ENCODE peak calls at places on chromosomes 6 and 20, in seven cellular contexts. N is body of pancreas, O is IMR-90, T is lower lobe of right lung, A is PC-9, C is tibial artery, X is GM12864. J is an unnamed sample.

GRCh38 chr6:8108031-8108660 is 5.8 kb upstream of the EEF1E1 start:
- DNase-seq in N (no peak), O (peak), A (peak), X (no peak), C (no peak), T (no peak), J (no peak)

GRCh38 chr6:135525550-135525949 is 28.0 kb upstream of the AHI1 start:
- DNase-seq in A (no peak), X (no peak), C (no peak), N (no peak), O (no peak), T (no peak), J (no peak)

GRCh38 chr6:31821301-31822037 is 6.1 kb upstream of the HSPA1B start:
- DNase-seq in X (no peak), N (peak), T (peak), A (peak), C (peak), O (peak), J (no peak)

GRCh38 chr20:5913166-5913565 is 37.2 kb downstream of the TRMT6 start:
- DNase-seq in T (no peak), A (no peak), X (no peak), O (no peak), N (no peak), C (no peak), J (no peak)

GRCh38 chr6:88493717-88494116 is 327.6 kb upstream of the CNR1 start:
- DNase-seq in N (no peak), T (no peak), O (no peak), A (no peak), X (no peak), C (no peak), J (no peak)

GRCh38 chr6:83960704-83961103 is 72.9 kb upstream of the MRAP2 start:
- DNase-seq in N (no peak), T (no peak), C (no peak), A (no peak), X (no peak), O (no peak), J (no peak)

GRCh38 chr6:7058250-7058923 is 49.4 kb upstream of the RREB1 start:
- DNase-seq in C (no peak), O (peak), N (peak), X (no peak), A (peak), T (peak), J (no peak)

GRCh38 chr6:30721198-30722024 is 1.3 kb downstream of the TUBB start:
- DNase-seq in C (peak), O (peak), A (peak), X (peak), N (peak), T (peak), J (no peak)

GRCh38 chr6:89610149-89610642 is 28.4 kb downstream of the LYRM2 start:
- DNase-seq in C (peak), A (peak), N (peak), T (peak), X (no peak), O (peak), J (no peak)

GRCh38 chr6:8243462-8243861 is 141.1 kb upstream of the EEF1E1 start:
- DNase-seq in C (no peak), O (peak), T (no peak), A (no peak), X (no peak), N (no peak), J (no peak)

GRCh38 chr6:137172734-137173431 is 561 bp downstream of the IL22RA2 start:
- DNase-seq in T (no peak), X (no peak), A (no peak), C (no peak), N (no peak), O (no peak), J (no peak)

GRCh38 chr6:111727041-111727440 is 121.4 kb upstream of the TRAF3IP2 start:
- DNase-seq in C (no peak), O (peak), A (no peak), N (no peak), X (no peak), T (no peak), J (no peak)

GRCh38 chr20:57006411-57007170 is 259.9 kb downstream of the BMP7 start:
- DNase-seq in O (no peak), C (no peak), X (no peak), T (no peak), A (no peak), N (no peak), J (peak)

GRCh38 chr6:6749791-6750434 is 161.4 kb downstream of the LY86 start:
- DNase-seq in X (no peak), A (peak), T (peak), C (peak), O (peak), N (no peak), J (peak)

GRCh38 chr6:30544666-30545272 is 11.5 kb downstream of the GNL1 start:
- DNase-seq in X (no peak), C (no peak), T (no peak), N (no peak), O (peak), A (no peak), J (no peak)

GRCh38 chr20:62991196-62991807 is 15.5 kb downstream of the BHLHE23 start:
- DNase-seq in A (no peak), N (no peak), O (no peak), X (no peak), C (no peak), T (no peak), J (no peak)

GRCh38 chr6:62764841-62765240 is 446.4 kb upstream of the FKBP1C start:
- DNase-seq in X (no peak), T (no peak), O (no peak), A (no peak), N (no peak), C (no peak), J (no peak)

GRCh38 chr6:19502301-19502700 is 334.9 kb upstream of the ID4 start:
- DNase-seq in N (no peak), O (no peak), T (no peak), X (no peak), A (no peak), C (no peak), J (no peak)

GRCh38 chr6:106134906-106135634 is 48.9 kb downstream of the PRDM1 start:
- DNase-seq in C (no peak), X (no peak), O (no peak), A (peak), T (no peak), N (no peak), J (no peak)

GRCh38 chr20:51423810-51424209 is 118.7 kb downstream of the NFATC2 start:
- DNase-seq in T (no peak), C (no peak), O (no peak), X (no peak), N (no peak), A (peak), J (no peak)

GRCh38 chr20:38286586-38287502 is 17.1 kb upstream of the BPI start:
- DNase-seq in C (no peak), X (no peak), A (no peak), O (no peak), T (no peak), N (no peak), J (no peak)

GRCh38 chr20:1688886-1689538 is 31.4 kb upstream of the SIRPG start:
- DNase-seq in C (no peak), T (no peak), X (no peak), O (no peak), N (no peak), A (no peak), J (no peak)

GRCh38 chr6:25476126-25476525 is 175.9 kb upstream of the SCGN start:
- DNase-seq in A (no peak), N (no peak), C (no peak), T (no peak), O (peak), X (no peak), J (no peak)

GRCh38 chr20:45588800-45589199 is 9.7 kb upstream of the WFDC8 start:
- DNase-seq in T (no peak), A (no peak), X (no peak), C (no peak), N (no peak), O (no peak), J (no peak)

GRCh38 chr20:51542033-51542893 is at the start of gene NFATC2:
- DNase-seq in O (no peak), A (peak), T (peak), X (no peak), N (peak), C (no peak), J (no peak)

GRCh38 chr6:52937908-52938307 is 28.4 kb upstream of the GSTA3 start:
- DNase-seq in O (no peak), N (no peak), X (no peak), C (no peak), T (no peak), A (no peak), J (no peak)

GRCh38 chr6:62775427-62776022 is 435.7 kb upstream of the FKBP1C start:
- DNase-seq in C (no peak), N (no peak), X (no peak), A (no peak), T (no peak), O (no peak), J (peak)

GRCh38 chr6:43242908-43243648 is at the start of gene TTBK1:
- DNase-seq in T (no peak), A (no peak), X (no peak), N (no peak), O (no peak), C (no peak), J (no peak)

GRCh38 chr20:38434310-38434741 is 802 bp downstream of the SNHG17 start:
- DNase-seq in T (peak), A (peak), N (no peak), X (no peak), O (peak), C (no peak), J (no peak)

GRCh38 chr20:57941121-57941522 is 231.3 kb upstream of the PMEPA1 start:
- DNase-seq in O (no peak), X (no peak), C (no peak), A (no peak), T (no peak), N (peak), J (peak)

GRCh38 chr20:688809-689208 is 13.2 kb upstream of the SCRT2 start:
- DNase-seq in T (no peak), A (no peak), N (no peak), O (peak), C (no peak), X (no peak), J (no peak)

GRCh38 chr20:57425150-57426013 is 34.2 kb downstream of the RBM38 start:
- DNase-seq in C (no peak), T (peak), X (no peak), O (peak), A (no peak), N (no peak), J (no peak)

GRCh38 chr20:36572701-36573102 is 695 bp upstream of the TGIF2 start:
- DNase-seq in T (no peak), O (peak), X (no peak), N (peak), A (no peak), C (no peak), J (no peak)

GRCh38 chr20:35174458-35175216 is 2.8 kb downstream of the PROCR start:
- DNase-seq in C (no peak), T (no peak), N (peak), A (no peak), O (no peak), X (no peak), J (no peak)

GRCh38 chr20:25605146-25605545 is 18.7 kb downstream of the NANP start:
- DNase-seq in A (no peak), O (no peak), N (no peak), T (no peak), X (no peak), C (no peak), J (no peak)

DNA sequence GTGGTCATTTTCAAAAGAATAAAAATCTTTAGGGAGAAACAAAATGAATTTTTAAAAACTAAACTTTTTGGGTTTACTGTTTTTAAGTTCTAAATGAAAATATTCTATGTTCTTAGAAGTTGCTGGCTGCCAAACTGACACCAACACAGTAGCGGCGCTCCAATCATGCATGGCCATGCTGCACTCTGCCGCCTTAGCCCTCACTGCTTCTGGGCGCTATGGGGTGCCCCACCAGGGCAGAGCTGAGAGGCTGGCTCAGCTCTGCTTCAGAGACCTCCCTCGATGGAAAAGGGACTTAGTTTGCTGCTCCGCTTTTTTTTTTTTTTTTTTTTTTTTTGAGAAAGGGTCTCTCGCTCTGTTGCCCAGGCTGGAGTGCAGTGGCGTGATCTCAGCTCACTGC is 20.9 kb downstream of the EZR start:
- DNase-seq in A (no peak), C (no peak), T (no peak), N (no peak), X (no peak), O (no peak), J (no peak)
- H3K4me3 ChIP-seq in A (no peak), C (no peak), T (no peak), N (no peak), X (no peak), O (no peak), J (no peak)

GRCh38 chr6:68976260-68976659 is 341.2 kb downstream of the ADGRB3 start:
- DNase-seq in O (no peak), N (no peak), X (no peak), T (no peak), A (no peak), C (no peak), J (no peak)
- TF ChIP-seq CTCF in O (peak), N (no peak), X (peak), T (no peak), A (peak), C (no peak), J (no peak)

GRCh38 chr6:166862287-166862977 is 93.9 kb downstream of the RNASET2 start:
- DNase-seq in T (no peak), A (no peak), N (no peak), X (no peak), C (no peak), O (no peak), J (no peak)
- H3K4me3 ChIP-seq in T (peak), A (no peak), N (peak), X (peak), C (peak), O (peak), J (peak)

GRCh38 chr20:46689082-46689753 is at the start of gene TP53RK:
- DNase-seq in X (peak), T (peak), N (peak), C (peak), A (peak), O (peak), J (peak)
- TF ChIP-seq CTCF in X (peak), T (peak), N (peak), C (peak), A (peak), O (peak), J (no peak)

DNA sequence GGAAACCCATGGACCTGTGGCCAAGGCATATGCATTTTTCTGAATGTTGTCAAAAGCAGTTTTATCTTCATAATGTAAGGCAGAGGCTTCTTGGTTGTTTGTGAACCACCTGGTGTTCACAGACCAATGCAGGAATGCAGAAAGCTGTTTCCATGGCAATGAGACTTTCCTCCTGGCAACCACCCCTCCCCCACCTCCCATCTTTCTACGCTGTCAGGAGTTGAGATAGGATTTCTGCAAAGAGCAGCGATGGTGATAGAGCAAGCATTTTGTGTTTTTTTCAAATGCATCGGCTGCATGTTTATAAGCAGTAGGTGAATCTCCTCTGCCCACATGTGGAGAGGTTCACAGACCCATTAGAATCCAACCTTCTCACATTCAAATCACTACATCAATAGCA is 114.1 kb upstream of the SMLR1 start:
- DNase-seq in T (no peak), O (no peak), A (no peak), X (no peak), N (no peak), C (no peak), J (no peak)
- H3K4me3 ChIP-seq in T (no peak), O (no peak), A (no peak), X (no peak), N (no peak), C (no peak), J (no peak)